ENCODE peak calls at places on chromosomes 13 and 19, in nine cellular contexts. U is A549; E is tibial artery; H is neural crest cell; K is fibroblast of the conjunctiva; Z is RWPE1; P is GM10248; B is HEK293T; X is activated CD4-positive, alpha-beta T cell treated with anti-CD3 and anti-CD28 coated beads, Interleukin-2, amount 50 U/mL, for 1 hour. W is an unnamed sample.

GRCh38 chr13:111145506-111145905 is 30.4 kb downstream of the ARHGEF7 start:
- DNase-seq in U (no peak), E (no peak), H (no peak), K (no peak), Z (no peak), P (no peak), B (no peak), X (no peak), W (no peak)

GRCh38 chr19:28020631-28021315 is 1192.2 kb downstream of the UQCRFS1 start:
- DNase-seq in U (no peak), E (no peak), H (no peak), K (no peak), Z (no peak), P (no peak), B (no peak), X (no peak), W (no peak)

GRCh38 chr19:45098521-45099464 is 5.8 kb downstream of the PPP1R37 start:
- DNase-seq in U (no peak), E (no peak), H (no peak), K (peak), Z (no peak), P (no peak), B (no peak), X (no peak), W (no peak)

GRCh38 chr19:5059767-5060166 is 90.9 kb downstream of the KDM4B start:
- DNase-seq in U (no peak), E (no peak), H (no peak), K (no peak), Z (no peak), P (no peak), B (no peak), X (no peak), W (no peak)

GRCh38 chr13:90918551-90918950 is 428.9 kb upstream of the MIR17HG start:
- DNase-seq in U (peak), E (no peak), H (no peak), K (peak), Z (no peak), P (no peak), B (no peak), X (no peak), W (no peak)

GRCh38 chr19:13100031-13100588 is 2.5 kb downstream of the LYL1 start:
- DNase-seq in U (peak), E (peak), H (no peak), K (no peak), Z (no peak), P (peak), B (no peak), X (peak), W (no peak)

GRCh38 chr19:42088471-42089190 is 12.7 kb downstream of the ZNF574 start:
- DNase-seq in U (no peak), E (no peak), H (no peak), K (peak), Z (no peak), P (no peak), B (no peak), X (no peak), W (no peak)

GRCh38 chr19:15550273-15550672 is 41.9 kb downstream of the CYP4F22 start:
- DNase-seq in U (no peak), E (no peak), H (no peak), K (no peak), Z (no peak), P (no peak), B (no peak), X (no peak), W (no peak)

GRCh38 chr13:41654800-41655199 is 197.4 kb downstream of the RGCC start:
- DNase-seq in U (no peak), E (no peak), H (no peak), K (no peak), Z (no peak), P (no peak), B (no peak), X (no peak), W (no peak)

GRCh38 chr19:11848594-11849263 is at the start of gene ZNF439:
- DNase-seq in U (no peak), E (peak), H (peak), K (peak), Z (peak), P (peak), B (no peak), X (peak), W (peak)

GRCh38 chr19:23855676-23856075 is 59.0 kb upstream of the ZNF726 start:
- DNase-seq in U (no peak), E (no peak), H (no peak), K (no peak), Z (no peak), P (no peak), B (no peak), X (no peak), W (no peak)

GRCh38 chr13:40283666-40284065 is 382.8 kb downstream of the FOXO1 start:
- DNase-seq in U (no peak), E (no peak), H (no peak), K (no peak), Z (peak), P (no peak), B (no peak), X (no peak), W (no peak)

GRCh38 chr19:52095172-52096014 is at the start of gene ZNF841:
- DNase-seq in U (peak), E (peak), H (peak), K (peak), Z (peak), P (peak), B (peak), X (peak), W (peak)

GRCh38 chr19:4066176-4066606 is 508 bp downstream of the ZBTB7A start:
- DNase-seq in U (no peak), E (peak), H (no peak), K (no peak), Z (no peak), P (no peak), B (no peak), X (peak), W (no peak)

GRCh38 chr19:5345895-5346386 is 5.3 kb upstream of the PTPRS start:
- DNase-seq in U (no peak), E (no peak), H (no peak), K (no peak), Z (peak), P (no peak), B (no peak), X (no peak), W (no peak)

GRCh38 chr19:41428481-41428859 is 1.3 kb upstream of the B3GNT8 start:
- DNase-seq in U (no peak), E (no peak), H (no peak), K (no peak), Z (no peak), P (no peak), B (no peak), X (no peak), W (no peak)

GRCh38 chr13:100273576-100273975 is 184.7 kb downstream of the PCCA start:
- DNase-seq in U (no peak), E (no peak), H (no peak), K (no peak), Z (no peak), P (no peak), B (no peak), X (no peak), W (no peak)